ENCODE peak calls at places on chromosomes 6 and 20, in four cellular contexts. L is T-helper 2 cell, Y is nucleus accumbens, D is breast epithelium. W is an unnamed sample.
A peak's percentile ranks its signal among the peaks of the same experiment; 100 is the strongest.

GRCh38 chr20:34943808-34944568 is 11.6 kb downstream of the GSS start:
- DNase-seq in L (no peak), Y (no peak), D (no peak), W (no peak)

GRCh38 chr6:139323511-139324445 is 32.0 kb upstream of the TXLNB start:
- DNase-seq in L (peak; percentile 81), Y (peak; percentile 24), D (peak; percentile 73), W (peak; percentile 58)

GRCh38 chr20:63061051-63061531 is 54.3 kb upstream of the BHLHE23 start:
- DNase-seq in L (no peak), Y (no peak), D (peak; percentile 38), W (no peak)

GRCh38 chr6:167314180-167314821 is 10.6 kb upstream of the TTLL2 start:
- DNase-seq in L (no peak), Y (no peak), D (no peak), W (no peak)

GRCh38 chr6:96626749-96627353 is 63.9 kb downstream of the FHL5 start:
- DNase-seq in L (no peak), Y (no peak), D (no peak), W (peak; percentile 30)

GRCh38 chr6:99002826-99003225 is 55.1 kb upstream of the FBXL4 start:
- DNase-seq in L (no peak), Y (no peak), D (no peak), W (no peak)

GRCh38 chr20:53739799-53740785 is 146.5 kb upstream of the ZNF217 start:
- DNase-seq in L (no peak), Y (no peak), D (no peak), W (no peak)

GRCh38 chr6:1917628-1918371 is 308.1 kb downstream of the FOXC1 start:
- DNase-seq in L (no peak), Y (no peak), D (no peak), W (peak; percentile 49)

GRCh38 chr6:158536891-158537798 is 22.7 kb upstream of the TMEM181 start:
- DNase-seq in L (no peak), Y (peak; percentile 36), D (peak; percentile 82), W (peak; percentile 22)

GRCh38 chr6:13380761-13381160 is 52.4 kb upstream of the TBC1D7 start:
- DNase-seq in L (no peak), Y (no peak), D (no peak), W (no peak)

GRCh38 chr20:272718-273117 is 15.2 kb downstream of the DEFB132 start:
- DNase-seq in L (no peak), Y (no peak), D (no peak), W (no peak)

GRCh38 chr6:129606664-129607063 is 103.3 kb downstream of the ARHGAP18 start:
- DNase-seq in L (no peak), Y (no peak), D (no peak), W (no peak)

GRCh38 chr20:32364554-32365208 is 6.5 kb downstream of the ASXL1 start:
- DNase-seq in L (no peak), Y (no peak), D (no peak), W (no peak)

GRCh38 chr20:59194023-59194935 is 30.7 kb downstream of the ZNF831 start:
- DNase-seq in L (no peak), Y (no peak), D (no peak), W (no peak)

GRCh38 chr6:166614589-166614988 is 12.5 kb downstream of the RPS6KA2 start:
- DNase-seq in L (no peak), Y (no peak), D (no peak), W (no peak)

GRCh38 chr20:46572181-46572580 is 21.7 kb upstream of the OCSTAMP start:
- DNase-seq in L (no peak), Y (peak; percentile 97), D (no peak), W (no peak)

GRCh38 chr6:33599413-33599911 is 19.4 kb upstream of the BAK1 start:
- DNase-seq in L (no peak), Y (no peak), D (peak; percentile 88), W (no peak)

GRCh38 chr20:53657732-53658131 is 64.1 kb upstream of the ZNF217 start:
- DNase-seq in L (no peak), Y (no peak), D (no peak), W (no peak)

GRCh38 chr20:53265304-53265875 is 293.2 kb downstream of the TSHZ2 start:
- DNase-seq in L (no peak), Y (no peak), D (no peak), W (no peak)

GRCh38 chr6:166418691-166419143 is 36.0 kb upstream of the MPC1 start:
- DNase-seq in L (peak; percentile 62), Y (no peak), D (no peak), W (no peak)

GRCh38 chr20:37356387-37356786 is 10.4 kb downstream of the SRC start:
- DNase-seq in L (no peak), Y (no peak), D (peak; percentile 63), W (peak; percentile 69)

GRCh38 chr20:54633903-54634302 is 158.5 kb downstream of the DOK5 start:
- DNase-seq in L (no peak), Y (no peak), D (no peak), W (no peak)

GRCh38 chr6:40506956-40507355 is 80.2 kb downstream of the LRFN2 start:
- DNase-seq in L (no peak), Y (peak; percentile 12), D (no peak), W (no peak)

GRCh38 chr6:21511891-21512550 is 81.5 kb upstream of the SOX4 start:
- DNase-seq in L (no peak), Y (no peak), D (no peak), W (no peak)

W was measured in AG08395.